ENCODE peak calls at places on chromosomes 3 and 15, in four cellular contexts. I is A549, X is AG09309, B is mucosa of descending colon. Q is an unnamed sample.

GRCh38 chr15:79724804-79725203 is 172.0 kb downstream of the MTHFS start:
- DNase-seq in I (no peak), X (no peak), B (no peak), Q (no peak)

GRCh38 chr15:40266828-40267304 is 16.0 kb downstream of the ANKRD63 start:
- DNase-seq in I (peak), X (peak), B (no peak), Q (no peak)

GRCh38 chr3:120126016-120126415 is 31.8 kb upstream of the GSK3B start:
- DNase-seq in I (no peak), X (no peak), B (no peak), Q (no peak)

GRCh38 chr3:130933801-130934345 is 40.0 kb downstream of the ATP2C1 start:
- DNase-seq in I (no peak), X (no peak), B (no peak), Q (no peak)

GRCh38 chr3:4828279-4829030 is 150.8 kb upstream of the BHLHE40 start:
- DNase-seq in I (no peak), X (peak), B (peak), Q (no peak)

GRCh38 chr3:43152649-43153048 is 46.8 kb upstream of the POMGNT2 start:
- DNase-seq in I (no peak), X (no peak), B (no peak), Q (no peak)

GRCh38 chr15:69304176-69304533 is 5.4 kb downstream of the PAQR5 start:
- DNase-seq in I (peak), X (peak), B (no peak), Q (no peak)

GRCh38 chr3:47083786-47084185 is 80.1 kb downstream of the SETD2 start:
- DNase-seq in I (no peak), X (no peak), B (no peak), Q (peak)

GRCh38 chr15:38520035-38520434 is 44.6 kb downstream of the RASGRP1 start:
- DNase-seq in I (no peak), X (no peak), B (no peak), Q (no peak)

GRCh38 chr3:195918176-195918575 is 9.8 kb upstream of the TNK2 start:
- DNase-seq in I (no peak), X (no peak), B (no peak), Q (no peak)

DNA sequence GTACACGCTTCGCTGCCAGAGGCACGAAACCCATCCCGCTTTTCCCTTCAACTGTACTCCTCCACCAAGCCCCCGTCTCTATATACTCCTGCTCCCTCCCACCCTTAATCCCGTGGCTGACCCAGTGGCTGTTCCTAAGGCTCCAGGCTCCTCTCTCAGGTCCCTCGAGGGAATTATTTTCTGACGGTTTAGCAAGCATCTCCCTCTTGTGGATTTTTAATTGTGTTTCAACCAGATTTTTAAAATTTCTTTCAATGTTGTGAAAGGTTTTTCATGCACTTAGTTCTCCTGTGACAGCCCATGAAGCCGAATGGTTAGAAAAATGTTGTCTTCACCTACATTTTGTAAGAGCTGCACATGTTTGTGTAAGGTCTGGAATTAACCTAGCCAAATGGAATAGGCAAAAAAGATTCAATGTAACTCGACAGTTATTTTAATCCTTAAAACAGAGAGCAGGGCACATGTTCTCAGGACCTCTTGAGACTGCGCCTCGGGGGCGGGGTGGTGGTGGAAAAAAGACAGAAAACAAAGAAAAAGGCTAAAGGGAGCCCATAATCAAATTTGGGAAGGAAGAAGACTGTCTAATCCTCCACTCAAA is 569 bp upstream of the CSNK1G1 start:
- DNase-seq in I (peak), X (peak), B (no peak), Q (peak)
- TF ChIP-seq CTCF in I (peak), X (peak), B (no peak), Q (peak)

DNA sequence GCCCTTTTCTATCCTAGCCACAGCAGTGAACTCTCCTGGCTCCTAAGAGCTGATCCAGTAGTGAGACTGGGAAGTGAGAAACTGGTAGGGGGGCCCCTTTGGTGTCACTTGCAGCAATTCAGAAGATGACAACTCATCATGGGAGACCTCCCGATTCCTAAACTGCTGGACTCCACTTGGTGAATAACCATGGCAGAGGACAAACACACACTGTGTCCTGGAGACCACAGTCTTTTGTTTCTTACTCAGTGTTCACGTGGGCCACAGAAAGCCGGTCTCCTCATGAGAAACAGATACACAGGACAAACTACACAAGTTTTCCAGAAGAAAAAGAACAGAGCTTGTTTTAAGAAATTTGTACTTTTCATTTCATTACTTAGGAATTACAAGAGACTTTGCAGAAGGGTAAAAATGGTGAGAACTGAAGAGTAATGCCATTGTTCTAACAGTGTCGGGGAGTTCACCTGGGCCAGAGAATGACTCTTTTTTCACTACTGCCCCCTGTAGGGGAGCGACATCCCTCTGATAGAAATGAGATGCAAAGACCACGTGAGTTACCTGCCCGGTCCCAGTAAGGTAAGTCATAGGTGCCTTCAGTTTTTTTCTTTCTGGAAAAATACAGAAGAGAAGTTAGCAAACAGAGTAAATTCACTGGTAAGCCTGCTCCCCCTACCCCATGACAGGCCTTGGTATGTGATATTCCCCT is 38.1 kb downstream of the ST3GAL6 start:
- DNase-seq in I (no peak), X (no peak), B (no peak), Q (no peak)
- TF ChIP-seq CTCF in I (peak), X (peak), B (no peak), Q (no peak)

GRCh38 chr3:128458746-128459450 is 7.8 kb downstream of the DNAJB8 start:
- DNase-seq in I (no peak), X (no peak), B (no peak), Q (no peak)

GRCh38 chr3:128455786-128456748 is 10.6 kb downstream of the DNAJB8 start:
- DNase-seq in I (no peak), X (no peak), B (no peak), Q (no peak)

GRCh38 chr3:128455116-128455515 is 11.6 kb downstream of the DNAJB8 start:
- DNase-seq in I (no peak), X (no peak), B (no peak), Q (no peak)

GRCh38 chr3:128457918-128458317 is 8.8 kb downstream of the DNAJB8 start:
- DNase-seq in I (no peak), X (no peak), B (no peak), Q (no peak)

GRCh38 chr3:128456776-128457715 is 9.6 kb downstream of the DNAJB8 start:
- DNase-seq in I (no peak), X (no peak), B (no peak), Q (no peak)
- TF ChIP-seq CTCF in I (no peak), X (no peak), B (no peak), Q (no peak)

DNA sequence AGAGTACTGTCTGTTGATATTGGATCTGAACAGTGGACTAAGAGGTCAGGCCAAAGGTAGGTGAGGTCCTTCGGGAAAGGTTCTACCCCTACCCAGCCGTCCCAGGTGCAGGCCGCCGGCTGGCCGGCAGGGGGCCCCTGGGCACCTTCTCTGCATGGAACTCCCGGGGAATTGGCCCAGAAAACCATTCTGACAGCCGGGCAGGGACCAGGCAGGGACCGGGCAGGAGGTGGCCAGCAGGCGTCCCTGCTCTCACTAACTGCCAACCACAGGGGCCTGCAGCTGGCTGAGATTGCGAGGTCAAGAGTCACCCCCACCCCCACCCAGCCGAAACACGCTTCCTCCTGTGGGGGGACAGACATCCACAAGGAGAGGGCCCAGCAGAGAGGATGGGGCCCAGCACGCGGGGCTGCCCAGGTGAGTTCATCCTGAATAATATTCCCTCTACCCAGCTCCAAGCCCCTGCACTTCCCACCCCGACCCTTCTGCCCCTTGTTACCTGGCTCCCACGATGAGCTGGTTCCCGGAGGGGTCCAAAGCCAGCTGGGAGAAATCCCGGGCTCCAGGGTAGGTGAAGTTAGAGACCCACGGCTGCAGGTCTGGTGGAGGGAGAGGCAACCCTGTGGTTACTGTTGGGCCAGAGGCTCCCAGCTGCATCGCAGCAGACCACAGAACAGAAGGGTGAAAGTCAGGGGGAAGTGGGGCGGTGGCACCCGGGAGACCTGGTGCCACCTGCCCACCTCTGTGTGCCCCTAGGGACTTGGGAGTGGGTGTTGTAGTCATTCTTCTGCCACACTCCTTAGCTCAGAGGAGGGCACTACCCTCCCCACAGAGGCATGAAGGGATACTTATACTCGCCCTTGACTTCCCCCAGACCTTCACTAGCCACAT is 84.4 kb downstream of the SEMA5B start:
- DNase-seq in I (peak), X (no peak), B (peak), Q (peak)
- TF ChIP-seq CTCF in I (peak), X (peak), B (peak), Q (peak)

GRCh38 chr3:31093608-31093990 is 199.1 kb upstream of the GADL1 start:
- DNase-seq in I (no peak), X (no peak), B (no peak), Q (no peak)

GRCh38 chr3:31094048-31094447 is 199.6 kb upstream of the GADL1 start:
- DNase-seq in I (no peak), X (no peak), B (no peak), Q (no peak)

GRCh38 chr3:31095254-31095653 is 200.8 kb upstream of the GADL1 start:
- DNase-seq in I (no peak), X (no peak), B (no peak), Q (no peak)

GRCh38 chr3:31092748-31093607 is 198.5 kb upstream of the GADL1 start:
- DNase-seq in I (no peak), X (no peak), B (no peak), Q (no peak)

GRCh38 chr3:31091748-31092147 is 197.3 kb upstream of the GADL1 start:
- DNase-seq in I (no peak), X (no peak), B (no peak), Q (no peak)
- TF ChIP-seq CTCF in I (no peak), X (no peak), B (no peak), Q (no peak)

GRCh38 chr3:124486324-124486723 is 243.9 kb upstream of the UMPS start:
- DNase-seq in I (no peak), X (no peak), B (no peak), Q (no peak)
- TF ChIP-seq CTCF in I (no peak), X (peak), B (no peak), Q (no peak)

DNA sequence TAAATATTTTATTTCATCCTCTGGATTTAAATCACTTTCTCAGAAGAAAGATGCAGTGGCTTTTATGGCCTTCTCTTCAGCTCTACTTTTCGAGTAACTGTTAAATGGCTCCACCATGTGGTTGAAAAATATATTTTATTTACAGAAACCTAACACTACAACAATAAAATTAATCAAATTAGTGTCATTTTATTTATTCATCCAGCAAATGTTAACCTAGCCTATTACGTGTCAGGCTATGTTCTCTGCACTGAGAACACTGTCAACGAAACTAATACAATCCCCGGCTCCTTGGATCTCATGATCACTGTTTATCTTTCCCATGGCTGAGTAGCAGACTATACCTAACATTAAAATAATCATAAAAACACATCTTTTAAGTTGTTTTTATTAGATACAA is 148.0 kb upstream of the OSTN start:
- DNase-seq in I (no peak), X (no peak), B (no peak), Q (peak)
- TF ChIP-seq CTCF in I (peak), X (peak), B (no peak), Q (peak)

GRCh38 chr3:186004209-186004608 is 66.4 kb upstream of the TRA2B start:
- DNase-seq in I (no peak), X (no peak), B (no peak), Q (no peak)

GRCh38 chr3:186004671-186005070 is 66.9 kb upstream of the TRA2B start:
- DNase-seq in I (no peak), X (no peak), B (no peak), Q (no peak)

GRCh38 chr3:186003610-186004009 is 65.8 kb upstream of the TRA2B start:
- DNase-seq in I (no peak), X (no peak), B (no peak), Q (peak)

GRCh38 chr3:186001838-186002237 is 64.0 kb upstream of the TRA2B start:
- DNase-seq in I (no peak), X (no peak), B (no peak), Q (no peak)

DNA sequence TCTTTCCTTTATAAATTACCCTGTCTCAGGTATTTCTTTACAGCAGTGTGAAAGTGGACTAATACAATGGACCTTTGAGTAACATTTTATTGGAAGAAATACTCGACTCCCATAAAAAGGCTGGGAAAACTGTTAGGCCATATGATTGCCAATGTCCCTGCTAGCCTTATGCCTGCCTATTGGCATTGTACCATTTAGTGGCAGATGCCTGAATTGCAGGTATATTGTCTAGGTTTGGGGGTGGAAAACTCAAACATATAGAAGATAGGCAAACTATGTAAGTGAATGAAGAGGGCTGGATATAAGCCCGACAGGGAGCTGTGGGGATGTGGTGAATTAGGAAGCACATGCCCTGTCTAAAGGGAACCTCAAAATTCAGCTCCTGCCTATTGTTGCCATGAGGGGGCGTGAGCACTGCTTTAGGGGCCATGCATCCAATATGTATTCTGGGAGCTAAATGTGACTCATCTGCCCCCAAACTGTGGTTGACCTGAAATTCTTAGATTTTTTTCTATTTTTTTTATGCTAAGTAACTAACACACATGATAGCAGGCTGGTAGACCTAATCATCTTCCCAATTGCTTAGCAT is 65.2 kb upstream of the TRA2B start:
- DNase-seq in I (no peak), X (no peak), B (no peak), Q (no peak)
- TF ChIP-seq CTCF in I (peak), X (peak), B (no peak), Q (peak)

DNA sequence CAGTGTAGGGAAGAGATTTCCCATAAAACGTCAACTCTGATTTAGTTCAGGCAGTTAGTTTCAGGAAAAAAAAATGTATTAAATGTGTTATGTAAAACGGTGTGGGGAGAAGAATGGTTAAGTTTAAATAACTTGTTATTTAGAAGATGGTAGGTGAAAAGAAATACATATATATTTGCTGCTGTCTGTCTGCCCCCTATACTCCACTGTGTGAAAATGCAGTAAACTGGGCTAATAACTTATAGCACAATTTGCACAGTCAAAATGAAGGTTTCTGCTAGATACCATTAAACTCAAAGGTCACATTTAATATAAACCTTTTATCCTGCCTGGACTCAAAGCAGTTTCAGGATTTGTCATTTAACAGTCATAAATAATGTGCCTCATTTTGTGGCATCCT is 515.0 kb downstream of the FGF12 start:
- DNase-seq in I (no peak), X (no peak), B (no peak), Q (no peak)
- TF ChIP-seq CTCF in I (no peak), X (no peak), B (no peak), Q (peak)

GRCh38 chr3:38964646-38965045 is 87.1 kb downstream of the SCN11A start:
- DNase-seq in I (no peak), X (no peak), B (no peak), Q (no peak)

GRCh38 chr3:38960042-38960622 is 91.6 kb downstream of the SCN11A start:
- DNase-seq in I (no peak), X (no peak), B (no peak), Q (no peak)

GRCh38 chr3:38957296-38957695 is 94.4 kb downstream of the SCN11A start:
- DNase-seq in I (no peak), X (no peak), B (no peak), Q (no peak)

DNA sequence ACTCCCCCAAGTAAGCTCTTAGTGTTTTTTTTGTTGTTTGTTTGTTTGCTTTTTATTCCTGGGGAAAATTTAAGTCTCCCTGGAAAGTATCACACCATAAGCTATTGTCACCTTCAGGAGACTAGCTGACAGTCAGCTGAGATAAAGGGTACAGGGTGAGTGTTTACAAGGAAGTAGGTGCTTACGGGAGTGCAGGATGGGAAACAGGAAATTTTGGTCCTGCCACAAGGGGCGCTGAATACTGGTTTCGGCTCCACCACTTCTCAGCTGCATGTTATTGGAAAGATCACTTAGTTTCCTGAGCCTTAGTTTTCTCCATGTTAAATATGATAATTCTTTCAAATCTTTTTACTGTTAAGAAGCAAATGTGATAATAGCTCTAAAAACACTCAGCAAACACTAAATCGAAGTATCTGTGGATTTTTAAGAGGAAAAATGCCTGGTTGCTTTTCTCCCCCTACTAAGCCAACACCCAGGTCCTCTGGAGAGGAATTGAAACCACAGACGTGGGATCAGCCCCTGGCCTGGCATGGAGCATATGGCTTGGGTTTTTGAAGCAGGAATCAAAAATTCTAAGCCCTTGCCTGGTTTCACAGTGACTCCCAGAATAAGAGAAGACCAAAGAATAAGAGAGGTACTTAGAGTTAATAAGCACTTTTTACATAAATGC is 90.7 kb downstream of the SCN11A start:
- DNase-seq in I (peak), X (no peak), B (peak), Q (peak)
- TF ChIP-seq CTCF in I (peak), X (peak), B (peak), Q (peak)

Q was measured in GM10248.